ENCODE peak calls at places on chromosomes 1 and 21, in six cellular contexts. W is K562, N is GM12891, H is HepG2, G is H1, D is GM12878. R is an unnamed sample.

GRCh38 chr1:172185206-172185605 is 235.3 kb upstream of the C1orf105 start:
- DNase-seq in W (no peak), N (no peak), H (no peak), G (no peak), D (peak), R (no peak)

GRCh38 chr1:196115641-196116040 is 492.6 kb downstream of the KCNT2 start:
- DNase-seq in H (no peak), G (no peak), W (no peak), N (no peak), D (no peak), R (no peak)

GRCh38 chr1:221919341-221919740 is 177.5 kb upstream of the DUSP10 start:
- DNase-seq in G (no peak), N (no peak), D (no peak), H (no peak), W (no peak), R (no peak)

GRCh38 chr1:200173097-200173629 is 145.7 kb downstream of the NR5A2 start:
- DNase-seq in G (no peak), D (no peak), H (no peak), W (no peak), N (no peak), R (no peak)

GRCh38 chr1:23521588-23521987 is 9.4 kb downstream of the E2F2 start:
- DNase-seq in D (no peak), G (no peak), W (peak), H (no peak), N (no peak), R (no peak)

GRCh38 chr1:44212355-44213221 is 683 bp upstream of the DMAP1 start:
- DNase-seq in D (peak), N (no peak), G (no peak), W (no peak), H (no peak), R (no peak)

GRCh38 chr1:205091043-205091740 is 6.9 kb upstream of the TMEM81 start:
- DNase-seq in G (no peak), D (no peak), W (no peak), H (no peak), N (no peak), R (no peak)

GRCh38 chr1:232127190-232127589 is 500.6 kb downstream of the DISC1 start:
- DNase-seq in H (no peak), G (no peak), W (no peak), D (no peak), N (no peak), R (no peak)

GRCh38 chr1:204996981-204997380 is 46.0 kb upstream of the CNTN2 start:
- DNase-seq in G (no peak), W (no peak), H (no peak), N (no peak), D (no peak), R (no peak)

GRCh38 chr1:11450310-11450709 is 28.6 kb upstream of the DISP3 start:
- DNase-seq in W (no peak), D (no peak), G (no peak), N (no peak), H (no peak), R (no peak)

GRCh38 chr1:25204797-25205441 is 27.4 kb downstream of the SYF2 start:
- DNase-seq in D (no peak), H (peak), W (peak), N (no peak), G (no peak), R (no peak)

GRCh38 chr1:175124842-175125241 is 57.2 kb downstream of the TNN start:
- DNase-seq in D (no peak), N (no peak), G (no peak), W (no peak), H (no peak), R (no peak)

GRCh38 chr1:152024228-152024627 is 12.6 kb downstream of the S100A11 start:
- DNase-seq in W (no peak), N (no peak), D (no peak), G (no peak), H (no peak), R (no peak)

GRCh38 chr1:95012389-95012788 is 60.4 kb downstream of the ALG14 start:
- DNase-seq in D (no peak), N (no peak), W (no peak), G (no peak), H (no peak), R (no peak)

GRCh38 chr1:78673120-78673519 is 23.5 kb downstream of the IFI44 start:
- DNase-seq in D (no peak), W (no peak), G (peak), N (no peak), H (peak), R (no peak)

GRCh38 chr21:32372755-32373154 is 20.1 kb downstream of the URB1 start:
- DNase-seq in W (no peak), N (no peak), D (no peak), G (no peak), H (no peak), R (no peak)

GRCh38 chr1:25197982-25198681 is 34.2 kb downstream of the SYF2 start:
- DNase-seq in N (no peak), D (no peak), H (peak), W (no peak), G (no peak), R (no peak)

GRCh38 chr21:29658934-29659203 is 280.9 kb downstream of the GRIK1 start:
- DNase-seq in G (no peak), D (no peak), H (no peak), N (no peak), W (no peak), R (no peak)

GRCh38 chr1:46529031-46529630 is 22.3 kb downstream of the KNCN start:
- DNase-seq in H (no peak), D (no peak), W (no peak), N (no peak), G (no peak), R (no peak)

GRCh38 chr1:119132179-119132578 is 8.3 kb downstream of the WARS2 start:
- DNase-seq in W (no peak), D (no peak), G (no peak), N (no peak), H (no peak), R (no peak)

GRCh38 chr21:35231115-35231514 is 182.0 kb upstream of the RUNX1 start:
- DNase-seq in G (no peak), D (no peak), H (no peak), W (no peak), N (no peak), R (no peak)

GRCh38 chr1:17502326-17502778 is 37.1 kb upstream of the ARHGEF10L start:
- DNase-seq in W (peak), G (peak), N (peak), D (peak), H (peak), R (peak)

GRCh38 chr1:31978853-31979400 is 34.7 kb upstream of the KHDRBS1 start:
- DNase-seq in G (no peak), H (no peak), D (no peak), W (no peak), N (no peak), R (no peak)

GRCh38 chr1:116738673-116739370 is 15.4 kb upstream of the CD2 start:
- DNase-seq in G (no peak), D (peak), W (no peak), N (no peak), H (no peak), R (peak)

GRCh38 chr1:183330335-183330734 is 87.8 kb downstream of the NMNAT2 start:
- DNase-seq in W (no peak), N (no peak), H (no peak), G (no peak), D (no peak), R (no peak)

GRCh38 chr1:9009438-9010366 is 16.5 kb downstream of the SLC2A7 start:
- DNase-seq in N (peak), W (peak), G (peak), D (no peak), H (no peak), R (peak)

GRCh38 chr1:226419284-226419683 is 11.4 kb upstream of the PARP1 start:
- DNase-seq in G (peak), H (no peak), D (no peak), N (no peak), W (no peak), R (no peak)

GRCh38 chr1:226417830-226418546 is 10.1 kb upstream of the PARP1 start:
- DNase-seq in N (no peak), W (no peak), G (peak), H (no peak), D (no peak), R (no peak)

GRCh38 chr1:226422478-226422877 is 14.6 kb upstream of the PARP1 start:
- DNase-seq in W (no peak), H (no peak), N (no peak), D (no peak), G (no peak), R (no peak)

GRCh38 chr1:226420860-226421259 is 13.0 kb upstream of the PARP1 start:
- DNase-seq in N (no peak), W (no peak), G (no peak), D (no peak), H (no peak), R (no peak)

GRCh38 chr1:226420328-226420727 is 12.4 kb upstream of the PARP1 start:
- DNase-seq in N (no peak), H (no peak), G (no peak), D (no peak), W (no peak), R (no peak)
- TF ChIP-seq TAF1 in N (no peak), H (no peak), G (no peak), D (no peak), W (no peak), R (no peak)

DNA sequence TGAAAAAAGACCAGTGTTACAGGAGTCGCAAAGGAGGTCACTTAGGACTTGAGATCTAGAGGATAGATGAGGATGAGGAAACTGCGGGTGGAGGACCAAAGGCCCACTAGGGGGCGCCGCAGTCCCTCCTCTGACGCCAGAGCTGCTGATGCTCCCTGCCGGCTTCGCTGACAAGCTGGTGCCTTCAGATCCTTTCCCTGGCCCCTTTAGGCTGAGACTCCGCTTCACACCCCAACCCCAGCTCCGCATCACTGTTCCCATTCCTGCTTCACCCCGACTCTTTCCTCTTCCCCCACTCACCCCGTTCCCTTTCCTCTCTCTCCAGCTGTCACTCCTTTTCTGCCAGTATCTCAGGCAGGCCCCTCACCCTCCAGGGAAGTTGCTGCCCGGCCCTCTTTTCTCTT is 4.3 kb downstream of the KCNJ9 start:
- DNase-seq in G (peak), W (peak), N (peak), H (peak), D (no peak), R (peak)
- TF ChIP-seq POLR2AphosphoS5 in G (no peak), W (no peak), N (no peak), H (no peak), D (no peak), R (no peak)

GRCh38 chr1:26701266-26701994 is 5.6 kb downstream of the ARID1A start:
- DNase-seq in D (no peak), N (no peak), W (no peak), G (no peak), H (no peak), R (no peak)
- TF ChIP-seq POLR2A in D (no peak), N (no peak), W (no peak), G (no peak), H (no peak), R (no peak)

GRCh38 chr1:210730023-210730422 is 401.3 kb downstream of the HHAT start:
- DNase-seq in N (no peak), D (no peak), H (no peak), W (no peak), G (no peak), R (no peak)
- TF ChIP-seq TAF1 in N (no peak), D (no peak), H (no peak), W (no peak), G (no peak), R (no peak)

GRCh38 chr1:65420590-65421340 is at the start of the genes LEPR and LEPROT:
- DNase-seq in G (peak), H (peak), W (no peak), D (no peak), N (no peak), R (peak)
- TF ChIP-seq POLR2AphosphoS5 in G (peak), H (peak), W (peak), D (peak), N (no peak), R (peak)

GRCh38 chr21:37370152-37371040 is 3.8 kb downstream of the DYRK1A start:
- DNase-seq in W (no peak), N (no peak), G (no peak), H (no peak), D (no peak), R (no peak)
- TF ChIP-seq POLR2A in W (peak), N (no peak), G (no peak), H (no peak), D (no peak), R (no peak)

GRCh38 chr1:111758373-111758772 is 2.7 kb downstream of the DDX20 start:
- DNase-seq in D (no peak), H (no peak), G (no peak), W (no peak), N (no peak), R (no peak)

GRCh38 chr1:111755321-111756123 is at the start of gene DDX20:
- DNase-seq in G (peak), D (peak), W (peak), H (peak), N (peak), R (peak)

GRCh38 chr1:111752186-111752585 is 3.5 kb upstream of the DDX20 start:
- DNase-seq in D (no peak), W (no peak), N (no peak), H (no peak), G (no peak), R (no peak)

GRCh38 chr1:111756124-111756513 is 418 bp downstream of the DDX20 start:
- DNase-seq in G (no peak), W (peak), N (no peak), D (no peak), H (no peak), R (no peak)

DNA sequence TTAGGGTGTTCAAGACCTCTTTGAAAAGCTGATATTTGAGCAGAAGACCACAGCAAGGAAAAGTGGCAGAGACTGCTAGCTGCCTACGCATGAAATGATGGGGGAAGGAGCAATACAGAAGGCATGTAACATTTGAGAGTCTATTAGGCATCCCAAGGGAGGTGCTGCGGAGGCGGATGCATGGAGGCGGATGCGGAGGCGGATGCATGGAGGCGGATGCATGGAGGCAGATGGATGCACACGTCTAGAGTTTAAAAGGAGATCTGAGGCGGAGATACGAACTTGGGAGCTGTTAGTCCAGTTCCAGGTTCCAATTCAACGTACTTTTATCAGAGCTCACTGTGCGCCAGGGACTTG is 759 bp upstream of the DDX20 start:
- DNase-seq in H (no peak), D (no peak), N (peak), W (peak), G (no peak), R (no peak)
- TF ChIP-seq TAF1 in H (no peak), D (no peak), N (no peak), W (no peak), G (no peak), R (no peak)

R was measured in GM12892.